ENCODE peak calls at places on chromosome 18, in seven cellular contexts. One of them, this sample, is unnamed.

GRCh38 chr18:77087391-77088141 is 45.0 kb downstream of the MBP start:
- DNase-seq in HL-60: no peak
- DNase-seq in lower lobe of right lung: peak
- DNase-seq in heart left ventricle: peak
- DNase-seq in A549: no peak
- DNase-seq in stimulated activated CD4-positive, alpha-beta T cell treated with anti-CD3 and anti-CD28 coated beads, Interleukin-2, amount 100 ng/mL, for 48 hours: no peak
- DNase-seq in NCI-H2029: no peak
- DNase-seq in this sample: peak

GRCh38 chr18:48825101-48825745 is 125.5 kb downstream of the SMAD7 start:
- DNase-seq in HL-60: no peak
- DNase-seq in lower lobe of right lung: peak
- DNase-seq in heart left ventricle: peak
- DNase-seq in A549: no peak
- DNase-seq in stimulated activated CD4-positive, alpha-beta T cell treated with anti-CD3 and anti-CD28 coated beads, Interleukin-2, amount 100 ng/mL, for 48 hours: no peak
- DNase-seq in NCI-H2029: no peak
- DNase-seq in this sample: no peak

GRCh38 chr18:48790226-48790863 is 160.4 kb downstream of the SMAD7 start:
- DNase-seq in HL-60: no peak
- DNase-seq in lower lobe of right lung: peak
- DNase-seq in heart left ventricle: peak
- DNase-seq in A549: no peak
- DNase-seq in stimulated activated CD4-positive, alpha-beta T cell treated with anti-CD3 and anti-CD28 coated beads, Interleukin-2, amount 100 ng/mL, for 48 hours: no peak
- DNase-seq in NCI-H2029: no peak
- DNase-seq in this sample: peak

GRCh38 chr18:13562494-13563029 is 163.8 kb downstream of the FAM210A start:
- DNase-seq in HL-60: no peak
- DNase-seq in lower lobe of right lung: peak
- DNase-seq in heart left ventricle: no peak
- DNase-seq in A549: no peak
- DNase-seq in stimulated activated CD4-positive, alpha-beta T cell treated with anti-CD3 and anti-CD28 coated beads, Interleukin-2, amount 100 ng/mL, for 48 hours: peak
- DNase-seq in NCI-H2029: no peak
- DNase-seq in this sample: no peak

GRCh38 chr18:57444301-57444759 is 9.2 kb downstream of the ONECUT2 start:
- DNase-seq in HL-60: no peak
- DNase-seq in lower lobe of right lung: no peak
- DNase-seq in heart left ventricle: no peak
- DNase-seq in A549: no peak
- DNase-seq in stimulated activated CD4-positive, alpha-beta T cell treated with anti-CD3 and anti-CD28 coated beads, Interleukin-2, amount 100 ng/mL, for 48 hours: no peak
- DNase-seq in NCI-H2029: peak
- DNase-seq in this sample: no peak

GRCh38 chr18:35406666-35407065 is 29.5 kb upstream of the ZNF396 start:
- DNase-seq in HL-60: no peak
- DNase-seq in lower lobe of right lung: no peak
- DNase-seq in heart left ventricle: no peak
- DNase-seq in A549: no peak
- DNase-seq in stimulated activated CD4-positive, alpha-beta T cell treated with anti-CD3 and anti-CD28 coated beads, Interleukin-2, amount 100 ng/mL, for 48 hours: no peak
- DNase-seq in NCI-H2029: no peak
- DNase-seq in this sample: no peak

GRCh38 chr18:27404855-27405254 is 219.7 kb upstream of the CHST9 start:
- DNase-seq in HL-60: no peak
- DNase-seq in lower lobe of right lung: no peak
- DNase-seq in heart left ventricle: no peak
- DNase-seq in A549: no peak
- DNase-seq in stimulated activated CD4-positive, alpha-beta T cell treated with anti-CD3 and anti-CD28 coated beads, Interleukin-2, amount 100 ng/mL, for 48 hours: no peak
- DNase-seq in NCI-H2029: no peak
- DNase-seq in this sample: no peak

GRCh38 chr18:60826346-60826745 is 453.8 kb upstream of the MC4R start:
- DNase-seq in HL-60: no peak
- DNase-seq in lower lobe of right lung: no peak
- DNase-seq in heart left ventricle: no peak
- DNase-seq in A549: no peak
- DNase-seq in stimulated activated CD4-positive, alpha-beta T cell treated with anti-CD3 and anti-CD28 coated beads, Interleukin-2, amount 100 ng/mL, for 48 hours: no peak
- DNase-seq in NCI-H2029: no peak
- DNase-seq in this sample: no peak

GRCh38 chr18:57051586-57052044 is 95.3 kb upstream of the BOD1L2 start:
- DNase-seq in HL-60: no peak
- DNase-seq in lower lobe of right lung: no peak
- DNase-seq in heart left ventricle: no peak
- DNase-seq in A549: no peak
- DNase-seq in stimulated activated CD4-positive, alpha-beta T cell treated with anti-CD3 and anti-CD28 coated beads, Interleukin-2, amount 100 ng/mL, for 48 hours: no peak
- DNase-seq in NCI-H2029: no peak
- DNase-seq in this sample: no peak

GRCh38 chr18:57819671-57820460 is 16.8 kb upstream of the ATP8B1 start:
- DNase-seq in HL-60: peak
- DNase-seq in lower lobe of right lung: peak
- DNase-seq in heart left ventricle: peak
- DNase-seq in A549: peak
- DNase-seq in stimulated activated CD4-positive, alpha-beta T cell treated with anti-CD3 and anti-CD28 coated beads, Interleukin-2, amount 100 ng/mL, for 48 hours: no peak
- DNase-seq in NCI-H2029: peak
- DNase-seq in this sample: peak

GRCh38 chr18:13620818-13621445 is 105.4 kb downstream of the FAM210A start:
- DNase-seq in HL-60: no peak
- DNase-seq in lower lobe of right lung: no peak
- DNase-seq in heart left ventricle: no peak
- DNase-seq in A549: no peak
- DNase-seq in stimulated activated CD4-positive, alpha-beta T cell treated with anti-CD3 and anti-CD28 coated beads, Interleukin-2, amount 100 ng/mL, for 48 hours: no peak
- DNase-seq in NCI-H2029: no peak
- DNase-seq in this sample: no peak

GRCh38 chr18:79912994-79913831 is 38.2 kb downstream of the SLC66A2 start:
- DNase-seq in HL-60: no peak
- DNase-seq in lower lobe of right lung: peak
- DNase-seq in heart left ventricle: no peak
- DNase-seq in A549: no peak
- DNase-seq in stimulated activated CD4-positive, alpha-beta T cell treated with anti-CD3 and anti-CD28 coated beads, Interleukin-2, amount 100 ng/mL, for 48 hours: no peak
- DNase-seq in NCI-H2029: no peak
- DNase-seq in this sample: no peak

GRCh38 chr18:7755753-7756475 is 188.8 kb downstream of the PTPRM start:
- DNase-seq in HL-60: no peak
- DNase-seq in lower lobe of right lung: no peak
- DNase-seq in heart left ventricle: no peak
- DNase-seq in A549: no peak
- DNase-seq in stimulated activated CD4-positive, alpha-beta T cell treated with anti-CD3 and anti-CD28 coated beads, Interleukin-2, amount 100 ng/mL, for 48 hours: no peak
- DNase-seq in NCI-H2029: no peak
- DNase-seq in this sample: no peak

GRCh38 chr18:51955136-51955535 is 384.9 kb upstream of the DCC start:
- DNase-seq in HL-60: no peak
- DNase-seq in lower lobe of right lung: no peak
- DNase-seq in heart left ventricle: no peak
- DNase-seq in A549: no peak
- DNase-seq in stimulated activated CD4-positive, alpha-beta T cell treated with anti-CD3 and anti-CD28 coated beads, Interleukin-2, amount 100 ng/mL, for 48 hours: no peak
- DNase-seq in NCI-H2029: no peak
- DNase-seq in this sample: no peak

GRCh38 chr18:45576906-45577305 is 38.4 kb upstream of the SLC14A2 start:
- DNase-seq in HL-60: no peak
- DNase-seq in lower lobe of right lung: no peak
- DNase-seq in heart left ventricle: no peak
- DNase-seq in A549: no peak
- DNase-seq in stimulated activated CD4-positive, alpha-beta T cell treated with anti-CD3 and anti-CD28 coated beads, Interleukin-2, amount 100 ng/mL, for 48 hours: no peak
- DNase-seq in NCI-H2029: no peak
- DNase-seq in this sample: no peak

GRCh38 chr18:54086046-54086802 is 138.2 kb downstream of the MBD2 start:
- DNase-seq in HL-60: peak
- DNase-seq in lower lobe of right lung: no peak
- DNase-seq in heart left ventricle: no peak
- DNase-seq in A549: no peak
- DNase-seq in stimulated activated CD4-positive, alpha-beta T cell treated with anti-CD3 and anti-CD28 coated beads, Interleukin-2, amount 100 ng/mL, for 48 hours: no peak
- DNase-seq in NCI-H2029: no peak
- DNase-seq in this sample: no peak

GRCh38 chr18:5237083-5237722 is 40.1 kb upstream of the AKAIN1 start:
- DNase-seq in HL-60: no peak
- DNase-seq in lower lobe of right lung: no peak
- DNase-seq in heart left ventricle: peak
- DNase-seq in A549: no peak
- DNase-seq in stimulated activated CD4-positive, alpha-beta T cell treated with anti-CD3 and anti-CD28 coated beads, Interleukin-2, amount 100 ng/mL, for 48 hours: no peak
- DNase-seq in NCI-H2029: peak
- DNase-seq in this sample: peak

GRCh38 chr18:75209129-75209951 is at the start of gene PTGR3:
- DNase-seq in HL-60: peak
- DNase-seq in lower lobe of right lung: peak
- DNase-seq in heart left ventricle: peak
- DNase-seq in A549: peak
- DNase-seq in stimulated activated CD4-positive, alpha-beta T cell treated with anti-CD3 and anti-CD28 coated beads, Interleukin-2, amount 100 ng/mL, for 48 hours: peak
- DNase-seq in NCI-H2029: peak
- DNase-seq in this sample: peak

GRCh38 chr18:37286801-37287200 is 278.8 kb downstream of the CELF4 start:
- DNase-seq in HL-60: no peak
- DNase-seq in lower lobe of right lung: no peak
- DNase-seq in heart left ventricle: no peak
- DNase-seq in A549: no peak
- DNase-seq in stimulated activated CD4-positive, alpha-beta T cell treated with anti-CD3 and anti-CD28 coated beads, Interleukin-2, amount 100 ng/mL, for 48 hours: no peak
- DNase-seq in NCI-H2029: no peak
- DNase-seq in this sample: no peak

GRCh38 chr18:24414349-24415003 is 12.0 kb upstream of the IMPACT start:
- DNase-seq in HL-60: no peak
- DNase-seq in lower lobe of right lung: no peak
- DNase-seq in heart left ventricle: no peak
- DNase-seq in A549: no peak
- DNase-seq in stimulated activated CD4-positive, alpha-beta T cell treated with anti-CD3 and anti-CD28 coated beads, Interleukin-2, amount 100 ng/mL, for 48 hours: no peak
- DNase-seq in NCI-H2029: no peak
- DNase-seq in this sample: no peak

GRCh38 chr18:6949800-6950586 is 167.6 kb downstream of the LAMA1 start:
- DNase-seq in HL-60: no peak
- DNase-seq in lower lobe of right lung: no peak
- DNase-seq in heart left ventricle: no peak
- DNase-seq in A549: no peak
- DNase-seq in stimulated activated CD4-positive, alpha-beta T cell treated with anti-CD3 and anti-CD28 coated beads, Interleukin-2, amount 100 ng/mL, for 48 hours: no peak
- DNase-seq in NCI-H2029: no peak
- DNase-seq in this sample: no peak

GRCh38 chr18:67728364-67728763 is 211.8 kb upstream of the DSEL start:
- DNase-seq in HL-60: no peak
- DNase-seq in lower lobe of right lung: no peak
- DNase-seq in heart left ventricle: no peak
- DNase-seq in A549: no peak
- DNase-seq in stimulated activated CD4-positive, alpha-beta T cell treated with anti-CD3 and anti-CD28 coated beads, Interleukin-2, amount 100 ng/mL, for 48 hours: no peak
- DNase-seq in NCI-H2029: no peak
- DNase-seq in this sample: no peak

GRCh38 chr18:49038423-49038822 is 87.7 kb upstream of the SMAD7 start:
- DNase-seq in HL-60: no peak
- DNase-seq in lower lobe of right lung: no peak
- DNase-seq in heart left ventricle: no peak
- DNase-seq in A549: no peak
- DNase-seq in stimulated activated CD4-positive, alpha-beta T cell treated with anti-CD3 and anti-CD28 coated beads, Interleukin-2, amount 100 ng/mL, for 48 hours: no peak
- DNase-seq in NCI-H2029: no peak
- DNase-seq in this sample: no peak

GRCh38 chr18:31610841-31611240 is 19.2 kb downstream of the TTR start:
- DNase-seq in HL-60: no peak
- DNase-seq in lower lobe of right lung: no peak
- DNase-seq in heart left ventricle: peak
- DNase-seq in A549: peak
- DNase-seq in stimulated activated CD4-positive, alpha-beta T cell treated with anti-CD3 and anti-CD28 coated beads, Interleukin-2, amount 100 ng/mL, for 48 hours: no peak
- DNase-seq in NCI-H2029: no peak
- DNase-seq in this sample: no peak

GRCh38 chr18:22346968-22347611 is 70.6 kb downstream of the CTAGE1 start:
- DNase-seq in HL-60: no peak
- DNase-seq in lower lobe of right lung: peak
- DNase-seq in heart left ventricle: peak
- DNase-seq in A549: no peak
- DNase-seq in stimulated activated CD4-positive, alpha-beta T cell treated with anti-CD3 and anti-CD28 coated beads, Interleukin-2, amount 100 ng/mL, for 48 hours: no peak
- DNase-seq in NCI-H2029: no peak
- DNase-seq in this sample: peak

GRCh38 chr18:6683112-6683876 is 46.2 kb upstream of the ARHGAP28 start:
- DNase-seq in HL-60: no peak
- DNase-seq in lower lobe of right lung: no peak
- DNase-seq in heart left ventricle: peak
- DNase-seq in A549: no peak
- DNase-seq in stimulated activated CD4-positive, alpha-beta T cell treated with anti-CD3 and anti-CD28 coated beads, Interleukin-2, amount 100 ng/mL, for 48 hours: no peak
- DNase-seq in NCI-H2029: peak
- DNase-seq in this sample: no peak

GRCh38 chr18:77054288-77054605 is 78.3 kb downstream of the MBP start:
- DNase-seq in HL-60: peak
- DNase-seq in lower lobe of right lung: no peak
- DNase-seq in heart left ventricle: no peak
- DNase-seq in A549: no peak
- DNase-seq in stimulated activated CD4-positive, alpha-beta T cell treated with anti-CD3 and anti-CD28 coated beads, Interleukin-2, amount 100 ng/mL, for 48 hours: no peak
- DNase-seq in NCI-H2029: no peak
- DNase-seq in this sample: no peak

GRCh38 chr18:57807336-57808117 is 4.4 kb upstream of the ATP8B1 start:
- DNase-seq in HL-60: no peak
- DNase-seq in lower lobe of right lung: no peak
- DNase-seq in heart left ventricle: no peak
- DNase-seq in A549: no peak
- DNase-seq in stimulated activated CD4-positive, alpha-beta T cell treated with anti-CD3 and anti-CD28 coated beads, Interleukin-2, amount 100 ng/mL, for 48 hours: no peak
- DNase-seq in NCI-H2029: no peak
- DNase-seq in this sample: no peak

GRCh38 chr18:50866765-50867164 is 12.2 kb upstream of the ME2 start:
- DNase-seq in HL-60: no peak
- DNase-seq in lower lobe of right lung: no peak
- DNase-seq in heart left ventricle: no peak
- DNase-seq in A549: no peak
- DNase-seq in stimulated activated CD4-positive, alpha-beta T cell treated with anti-CD3 and anti-CD28 coated beads, Interleukin-2, amount 100 ng/mL, for 48 hours: no peak
- DNase-seq in NCI-H2029: no peak
- DNase-seq in this sample: no peak

GRCh38 chr18:37668971-37669747 is 103.6 kb upstream of the CELF4 start:
- DNase-seq in HL-60: no peak
- DNase-seq in lower lobe of right lung: no peak
- DNase-seq in heart left ventricle: no peak
- DNase-seq in A549: no peak
- DNase-seq in stimulated activated CD4-positive, alpha-beta T cell treated with anti-CD3 and anti-CD28 coated beads, Interleukin-2, amount 100 ng/mL, for 48 hours: no peak
- DNase-seq in NCI-H2029: peak
- DNase-seq in this sample: no peak

GRCh38 chr18:3966985-3967856 is 487.9 kb downstream of the DLGAP1 start:
- DNase-seq in HL-60: no peak
- DNase-seq in lower lobe of right lung: no peak
- DNase-seq in heart left ventricle: peak
- DNase-seq in A549: peak
- DNase-seq in stimulated activated CD4-positive, alpha-beta T cell treated with anti-CD3 and anti-CD28 coated beads, Interleukin-2, amount 100 ng/mL, for 48 hours: no peak
- DNase-seq in NCI-H2029: no peak
- DNase-seq in this sample: peak

GRCh38 chr18:37403100-37403781 is 162.4 kb downstream of the CELF4 start:
- DNase-seq in HL-60: no peak
- DNase-seq in lower lobe of right lung: no peak
- DNase-seq in heart left ventricle: peak
- DNase-seq in A549: no peak
- DNase-seq in stimulated activated CD4-positive, alpha-beta T cell treated with anti-CD3 and anti-CD28 coated beads, Interleukin-2, amount 100 ng/mL, for 48 hours: no peak
- DNase-seq in NCI-H2029: no peak
- DNase-seq in this sample: peak

This sample was measured in Right ventricle myocardium superior.